ENCODE peak calls at places on chromosomes 3 and 15, in eight cellular contexts. V is cardiac fibroblast, N is nucleus accumbens, G is GM20000, U is LoVo, Z is AG09319, I is GM04504, F is cardiac muscle cell. D is an unnamed sample.

GRCh38 chr3:174438501-174439156 is 420.5 kb upstream of the NAALADL2 start:
- DNase-seq in V (peak), N (no peak), G (no peak), U (peak), Z (no peak), I (no peak), F (no peak), D (peak)

GRCh38 chr15:59438891-59439290 is 905 bp downstream of the FAM81A start:
- DNase-seq in V (no peak), N (no peak), G (no peak), U (no peak), Z (no peak), I (no peak), F (no peak), D (no peak)

GRCh38 chr3:130925628-130926027 is 31.7 kb downstream of the ATP2C1 start:
- DNase-seq in V (peak), N (no peak), G (no peak), U (peak), Z (no peak), I (no peak), F (no peak), D (no peak)

GRCh38 chr3:13256845-13257244 is 163.3 kb downstream of the NUP210 start:
- DNase-seq in V (no peak), N (no peak), G (no peak), U (no peak), Z (no peak), I (no peak), F (no peak), D (no peak)

GRCh38 chr3:43006825-43007224 is 27.7 kb downstream of the GASK1A start:
- DNase-seq in V (no peak), N (no peak), G (no peak), U (no peak), Z (no peak), I (no peak), F (no peak), D (no peak)

GRCh38 chr3:104989878-104990277 is 376.8 kb upstream of the ALCAM start:
- DNase-seq in V (no peak), N (no peak), G (no peak), U (no peak), Z (no peak), I (no peak), F (peak), D (no peak)

GRCh38 chr3:178289544-178290160 is 246.6 kb upstream of the KCNMB2 start:
- DNase-seq in V (peak), N (no peak), G (no peak), U (no peak), Z (no peak), I (no peak), F (no peak), D (no peak)

GRCh38 chr3:119796368-119796767 is 14.5 kb downstream of the NR1I2 start:
- DNase-seq in V (no peak), N (no peak), G (no peak), U (no peak), Z (no peak), I (no peak), F (no peak), D (no peak)

GRCh38 chr15:47715856-47716445 is 1.4 kb upstream of the SEMA6D start:
- DNase-seq in V (peak), N (no peak), G (no peak), U (no peak), Z (no peak), I (no peak), F (no peak), D (no peak)

GRCh38 chr3:194555175-194556062 is 68.6 kb upstream of the ATP13A3 start:
- DNase-seq in V (no peak), N (no peak), G (no peak), U (no peak), Z (no peak), I (no peak), F (no peak), D (no peak)

GRCh38 chr3:37168896-37169295 is 5.5 kb downstream of the LRRFIP2 start:
- DNase-seq in V (no peak), N (no peak), G (no peak), U (no peak), Z (no peak), I (no peak), F (no peak), D (no peak)

GRCh38 chr3:117814975-117815374 is 1105.4 kb downstream of the TUSC7 start:
- DNase-seq in V (peak), N (no peak), G (no peak), U (no peak), Z (peak), I (no peak), F (no peak), D (no peak)

GRCh38 chr15:52056001-52056400 is 37.0 kb downstream of the MAPK6 start:
- DNase-seq in V (no peak), N (no peak), G (no peak), U (no peak), Z (no peak), I (no peak), F (no peak), D (no peak)

GRCh38 chr3:29693863-29694262 is 413.0 kb downstream of the RBMS3 start:
- DNase-seq in V (peak), N (no peak), G (no peak), U (peak), Z (peak), I (peak), F (peak), D (peak)

GRCh38 chr3:36911990-36912804 is 32.7 kb downstream of the TRANK1 start:
- DNase-seq in V (peak), N (no peak), G (peak), U (peak), Z (peak), I (no peak), F (no peak), D (no peak)

GRCh38 chr3:57019057-57019456 is 41.4 kb upstream of the SPATA12 start:
- DNase-seq in V (no peak), N (no peak), G (peak), U (no peak), Z (no peak), I (no peak), F (no peak), D (no peak)

GRCh38 chr3:11096266-11097135 is 57.8 kb upstream of the HRH1 start:
- DNase-seq in V (peak), N (peak), G (peak), U (peak), Z (peak), I (peak), F (peak), D (peak)

GRCh38 chr3:44248152-44248551 is 6.5 kb downstream of the TOPAZ1 start:
- DNase-seq in V (no peak), N (no peak), G (no peak), U (no peak), Z (no peak), I (no peak), F (no peak), D (no peak)

GRCh38 chr15:82081904-82082810 is 36.3 kb upstream of the MEX3B start:
- DNase-seq in V (peak), N (no peak), G (no peak), U (no peak), Z (peak), I (peak), F (no peak), D (no peak)

GRCh38 chr15:101479851-101480612 is 9.5 kb downstream of the PCSK6 start:
- DNase-seq in V (no peak), N (no peak), G (no peak), U (no peak), Z (no peak), I (no peak), F (no peak), D (no peak)

GRCh38 chr15:26070095-26070532 is 207.0 kb upstream of the ATP10A start:
- DNase-seq in V (no peak), N (no peak), G (no peak), U (no peak), Z (no peak), I (no peak), F (no peak), D (no peak)

GRCh38 chr3:59127071-59127470 is 77.2 kb upstream of the CFAP20DC start:
- DNase-seq in V (peak), N (no peak), G (no peak), U (peak), Z (no peak), I (peak), F (peak), D (no peak)

GRCh38 chr3:37183375-37183831 is 9.0 kb upstream of the LRRFIP2 start:
- DNase-seq in V (peak), N (no peak), G (no peak), U (peak), Z (peak), I (peak), F (no peak), D (peak)

GRCh38 chr3:195271116-195271858 is at the start of gene XXYLT1:
- DNase-seq in V (peak), N (peak), G (peak), U (peak), Z (peak), I (peak), F (peak), D (peak)

GRCh38 chr3:172561894-172562664 is 38.8 kb upstream of the TNFSF10 start:
- DNase-seq in V (no peak), N (no peak), G (no peak), U (no peak), Z (no peak), I (no peak), F (no peak), D (no peak)

GRCh38 chr15:73926191-73927002 is at the start of gene LOXL1:
- DNase-seq in V (peak), N (no peak), G (peak), U (no peak), Z (no peak), I (peak), F (peak), D (peak)

GRCh38 chr3:124420392-124420791 is 309.9 kb upstream of the UMPS start:
- DNase-seq in V (no peak), N (no peak), G (no peak), U (no peak), Z (no peak), I (no peak), F (no peak), D (no peak)

D was measured in HCT116.